ENCODE peak calls at places on chromosomes 7 and 10, in five cellular contexts. P is neural progenitor cell, Q is astrocyte, K is DND-41, B is MM.1S. N is an unnamed sample.

GRCh38 chr7:95092332-95092731 is 184.9 kb downstream of the PPP1R9A start:
- DNase-seq in K (no peak), B (no peak), P (no peak), Q (no peak), N (no peak)

GRCh38 chr7:66558660-66559465 is 69.8 kb upstream of the KCTD7 start:
- DNase-seq in K (no peak), B (no peak), Q (no peak), P (no peak), N (no peak)

GRCh38 chr7:159107052-159107892 is 37.4 kb downstream of the VIPR2 start:
- DNase-seq in K (no peak), P (no peak), Q (no peak), B (no peak), N (no peak)

GRCh38 chr7:97480700-97481410 is 251.0 kb upstream of the TAC1 start:
- DNase-seq in Q (no peak), P (no peak), B (no peak), K (no peak), N (no peak)

GRCh38 chr10:90925078-90926029 is 4.5 kb upstream of the ANKRD1 start:
- DNase-seq in K (no peak), B (no peak), Q (no peak), P (no peak), N (no peak)

GRCh38 chr7:121992046-121992445 is 119.1 kb downstream of the PTPRZ1 start:
- DNase-seq in B (no peak), K (no peak), P (no peak), Q (no peak), N (no peak)

GRCh38 chr7:158030566-158030965 is 557.1 kb downstream of the PTPRN2 start:
- DNase-seq in Q (no peak), B (no peak), K (no peak), P (peak; percentile 1), N (no peak)

GRCh38 chr7:151076863-151077704 is 3.5 kb downstream of the FASTK start:
- DNase-seq in B (no peak), K (peak; percentile 33), Q (no peak), P (peak; percentile 46), N (no peak)

GRCh38 chr7:95396136-95397032 is at the start of gene PON3:
- DNase-seq in P (no peak), B (peak; percentile 38), Q (no peak), K (no peak), N (peak; percentile 22)

GRCh38 chr10:50937230-50937907 is 51.9 kb upstream of the A1CF start:
- DNase-seq in K (no peak), Q (peak; percentile 16), B (peak; percentile 21), P (peak; percentile 57), N (peak; percentile 39)

GRCh38 chr10:16891375-16892313 is 74.4 kb upstream of the RSU1 start:
- DNase-seq in P (peak; percentile 86), Q (peak; percentile 81), K (peak; percentile 31), B (no peak), N (peak; percentile 92)

GRCh38 chr10:853017-853416 is 78.5 kb downstream of the LARP4B start:
- DNase-seq in Q (no peak), P (no peak), K (no peak), B (no peak), N (no peak)

GRCh38 chr10:43998021-43998809 is 349.5 kb upstream of the ZNF32 start:
- DNase-seq in Q (peak; percentile 71), K (peak; percentile 28), B (peak; percentile 47), P (no peak), N (no peak)

GRCh38 chr7:121505021-121505420 is 108.9 kb upstream of the FAM3C start:
- DNase-seq in Q (peak; percentile 64), P (no peak), B (no peak), K (no peak), N (no peak)

GRCh38 chr7:139431010-139431409 is 52.5 kb downstream of the KLRG2 start:
- DNase-seq in P (no peak), Q (no peak), K (no peak), B (no peak), N (peak; percentile 32)

GRCh38 chr10:62512732-62513475 is 138.7 kb downstream of the ZNF365 start:
- DNase-seq in B (no peak), Q (peak; percentile 41), P (no peak), K (no peak), N (no peak)

GRCh38 chr7:19146699-19147098 is 1.5 kb upstream of the FERD3L start:
- DNase-seq in Q (peak; percentile 16), P (peak; percentile 66), K (no peak), B (peak; percentile 30), N (no peak)

GRCh38 chr10:21978191-21978862 is 25.2 kb downstream of the DNAJC1 start:
- DNase-seq in P (peak; percentile 45), B (no peak), K (no peak), Q (peak; percentile 80), N (no peak)

GRCh38 chr7:26197153-26198115 is 3.1 kb downstream of the HNRNPA2B1 start:
- DNase-seq in Q (no peak), B (no peak), K (no peak), P (no peak), N (no peak)

GRCh38 chr7:473870-474604 is 45.6 kb downstream of the PDGFA start:
- DNase-seq in K (no peak), Q (no peak), B (no peak), P (no peak), N (no peak)

GRCh38 chr10:80137031-80137712 is 4.6 kb downstream of the PLAC9 start:
- DNase-seq in K (no peak), Q (no peak), B (no peak), P (peak; percentile 11), N (no peak)

GRCh38 chr7:102415685-102416225 is 17.6 kb upstream of the ORAI2 start:
- DNase-seq in B (no peak), P (no peak), Q (no peak), K (no peak), N (no peak)

GRCh38 chr7:101882595-101883564 is 65.5 kb downstream of the CUX1 start:
- DNase-seq in K (no peak), P (peak; percentile 56), Q (peak; percentile 100), B (no peak), N (peak; percentile 98)

GRCh38 chr10:30027057-30028005 is 32.1 kb downstream of the JCAD start:
- DNase-seq in Q (no peak), K (peak; percentile 97), B (peak; percentile 86), P (no peak), N (peak; percentile 12)

GRCh38 chr7:6256709-6257535 is 15.5 kb downstream of the CYTH3 start:
- DNase-seq in K (peak; percentile 43), Q (peak; percentile 79), B (peak; percentile 67), P (no peak), N (no peak)

GRCh38 chr7:88095-88926 is 104.1 kb upstream of the FAM20C start:
- DNase-seq in Q (no peak), K (no peak), B (no peak), P (peak; percentile 53), N (no peak)

GRCh38 chr7:158821173-158822021 is 7.9 kb downstream of the ESYT2 start:
- DNase-seq in K (peak; percentile 44), B (no peak), Q (peak; percentile 91), P (no peak), N (peak; percentile 90)

GRCh38 chr7:33753881-33754525 is 151.3 kb upstream of the BMPER start:
- DNase-seq in B (no peak), K (no peak), P (no peak), Q (no peak), N (no peak)

GRCh38 chr10:123146013-123146891 is 1.7 kb upstream of the HMX2 start:
- DNase-seq in K (no peak), P (peak; percentile 71), B (no peak), Q (no peak), N (no peak)
- TF ChIP-seq EZH2 in K (no peak), P (peak; percentile 85), B (no peak), Q (peak; percentile 96), N (no peak)

GRCh38 chr10:129972145-129972965 is 8.3 kb upstream of the EBF3 start:
- DNase-seq in K (no peak), Q (no peak), B (no peak), P (peak; percentile 55), N (no peak)
- TF ChIP-seq EZH2 in K (no peak), Q (peak; percentile 93), B (no peak), P (peak; percentile 86), N (no peak)

GRCh38 chr10:97388152-97388551 is 13.0 kb downstream of the RRP12 start:
- DNase-seq in K (no peak), Q (no peak), B (no peak), P (no peak), N (no peak)

GRCh38 chr10:97384641-97385040 is 16.5 kb downstream of the RRP12 start:
- DNase-seq in P (no peak), Q (no peak), K (no peak), B (no peak), N (no peak)

GRCh38 chr10:97384156-97384555 is 17.0 kb downstream of the RRP12 start:
- DNase-seq in B (no peak), Q (no peak), K (no peak), P (no peak), N (no peak)

GRCh38 chr10:97383159-97383558 is 18.0 kb downstream of the RRP12 start:
- DNase-seq in K (no peak), B (no peak), Q (no peak), P (no peak), N (no peak)

DNA sequence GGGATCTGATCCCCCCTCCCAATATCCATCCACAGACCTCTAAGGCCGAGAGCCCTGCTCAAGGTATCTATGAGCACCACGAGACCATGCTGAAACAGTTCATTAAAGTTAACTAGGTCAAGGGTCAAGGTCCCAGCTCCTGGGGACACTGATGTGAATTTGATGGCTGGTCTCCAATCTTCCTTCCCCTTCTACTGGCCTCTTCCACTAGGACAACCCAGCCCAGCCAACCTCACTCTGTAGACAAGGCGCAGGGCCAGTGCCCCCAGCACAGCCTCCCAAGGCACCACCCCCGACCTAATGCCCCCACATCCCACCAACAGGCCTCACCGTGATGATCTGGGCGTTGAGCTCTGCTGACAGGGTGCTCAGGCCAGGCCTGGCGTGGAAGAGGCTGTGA is 15.6 kb downstream of the RRP12 start:
- DNase-seq in P (no peak), Q (no peak), B (no peak), K (no peak), N (no peak)
- TF ChIP-seq EZH2 in P (no peak), Q (no peak), B (no peak), K (no peak), N (no peak)

GRCh38 chr7:129784437-129784782 is 168.3 kb downstream of the UBE2H start:
- DNase-seq in P (peak; percentile 24), K (no peak), Q (no peak), B (no peak), N (no peak)
- TF ChIP-seq EZH2 in P (no peak), K (no peak), Q (no peak), B (no peak), N (no peak)

GRCh38 chr10:121772406-121772805 is 155.4 kb downstream of the ATE1 start:
- DNase-seq in K (no peak), Q (peak; percentile 23), B (no peak), P (no peak), N (no peak)

GRCh38 chr10:121764241-121764942 is 163.4 kb downstream of the ATE1 start:
- DNase-seq in K (no peak), P (no peak), Q (no peak), B (no peak), N (no peak)

GRCh38 chr10:121771957-121772356 is 155.9 kb downstream of the ATE1 start:
- DNase-seq in P (no peak), Q (peak; percentile 41), B (no peak), K (no peak), N (no peak)

DNA sequence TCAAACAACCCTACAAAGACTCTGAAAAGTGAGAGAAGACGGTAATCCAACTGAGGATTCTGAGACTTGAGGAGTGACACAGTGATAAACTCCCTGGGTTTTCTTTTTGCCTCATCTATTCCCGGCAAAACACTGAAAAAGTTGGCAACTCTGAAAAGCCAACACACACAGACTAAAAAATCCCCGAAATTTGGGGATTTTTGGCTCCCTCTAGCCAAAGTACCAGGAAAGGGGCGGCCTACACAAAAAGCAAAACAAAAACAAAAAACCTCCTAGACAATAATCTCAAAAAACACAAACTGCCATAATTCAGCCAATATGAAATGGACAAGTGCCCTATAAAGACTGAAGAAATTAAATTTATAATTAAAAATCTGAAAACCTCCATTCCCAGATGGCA is 161.4 kb downstream of the ATE1 start:
- DNase-seq in P (no peak), Q (no peak), B (no peak), K (no peak), N (no peak)
- TF ChIP-seq EZH2 in P (no peak), Q (no peak), B (no peak), K (no peak), N (no peak)

N was measured in HCT116.